ENCODE peak calls at places on chromosomes 1 and 21, in ten cellular contexts. One of them, this sample, is unnamed.

GRCh38 chr1:39955547-39956539 is 898 bp downstream of the MFSD2A start:
- DNase-seq in spleen: no peak
- DNase-seq in upper lobe of left lung: no peak
- DNase-seq in suprapubic skin: peak
- DNase-seq in HCT116: peak
- DNase-seq in prostate gland: no peak
- DNase-seq in transverse colon: peak
- DNase-seq in endothelial cell of umbilical vein: peak
- DNase-seq in stomach: peak
- DNase-seq in breast epithelium: peak
- DNase-seq in this sample: no peak

GRCh38 chr1:184629261-184629660 is 125.4 kb downstream of the EDEM3 start:
- DNase-seq in HCT116: no peak
- DNase-seq in breast epithelium: no peak
- DNase-seq in upper lobe of left lung: no peak
- DNase-seq in spleen: no peak
- DNase-seq in stomach: no peak
- DNase-seq in transverse colon: no peak
- DNase-seq in suprapubic skin: no peak
- DNase-seq in endothelial cell of umbilical vein: no peak
- DNase-seq in prostate gland: no peak
- DNase-seq in this sample: no peak

GRCh38 chr1:116966791-116967190 is 34.8 kb upstream of the CD101 start:
- DNase-seq in suprapubic skin: no peak
- DNase-seq in prostate gland: no peak
- DNase-seq in upper lobe of left lung: no peak
- DNase-seq in breast epithelium: no peak
- DNase-seq in transverse colon: no peak
- DNase-seq in spleen: no peak
- DNase-seq in stomach: no peak
- DNase-seq in endothelial cell of umbilical vein: no peak
- DNase-seq in HCT116: no peak
- DNase-seq in this sample: no peak

GRCh38 chr21:16891821-16892220 is 621.0 kb upstream of the CXADR start:
- DNase-seq in stomach: no peak
- DNase-seq in suprapubic skin: no peak
- DNase-seq in upper lobe of left lung: no peak
- DNase-seq in prostate gland: peak
- DNase-seq in breast epithelium: peak
- DNase-seq in endothelial cell of umbilical vein: peak
- DNase-seq in transverse colon: no peak
- DNase-seq in HCT116: no peak
- DNase-seq in spleen: no peak
- DNase-seq in this sample: no peak

GRCh38 chr1:26094076-26094669 is 17.5 kb upstream of the PDIK1L start:
- DNase-seq in endothelial cell of umbilical vein: no peak
- DNase-seq in HCT116: no peak
- DNase-seq in stomach: no peak
- DNase-seq in breast epithelium: no peak
- DNase-seq in transverse colon: no peak
- DNase-seq in prostate gland: no peak
- DNase-seq in suprapubic skin: no peak
- DNase-seq in spleen: no peak
- DNase-seq in upper lobe of left lung: no peak
- DNase-seq in this sample: no peak

GRCh38 chr1:161364332-161364731 is 3.3 kb downstream of the CFAP126 start:
- DNase-seq in suprapubic skin: no peak
- DNase-seq in breast epithelium: no peak
- DNase-seq in prostate gland: no peak
- DNase-seq in HCT116: no peak
- DNase-seq in upper lobe of left lung: no peak
- DNase-seq in endothelial cell of umbilical vein: no peak
- DNase-seq in spleen: no peak
- DNase-seq in stomach: no peak
- DNase-seq in transverse colon: no peak
- DNase-seq in this sample: no peak

GRCh38 chr1:231264642-231265041 is 23.6 kb downstream of the GNPAT start:
- DNase-seq in endothelial cell of umbilical vein: no peak
- DNase-seq in prostate gland: no peak
- DNase-seq in HCT116: no peak
- DNase-seq in suprapubic skin: no peak
- DNase-seq in transverse colon: no peak
- DNase-seq in breast epithelium: no peak
- DNase-seq in upper lobe of left lung: no peak
- DNase-seq in stomach: no peak
- DNase-seq in spleen: no peak
- DNase-seq in this sample: no peak

GRCh38 chr1:63724375-63724774 is 49.4 kb upstream of the ROR1 start:
- DNase-seq in spleen: no peak
- DNase-seq in suprapubic skin: no peak
- DNase-seq in prostate gland: no peak
- DNase-seq in endothelial cell of umbilical vein: no peak
- DNase-seq in breast epithelium: no peak
- DNase-seq in HCT116: no peak
- DNase-seq in transverse colon: no peak
- DNase-seq in stomach: no peak
- DNase-seq in upper lobe of left lung: no peak
- DNase-seq in this sample: no peak

GRCh38 chr1:213796525-213796924 is 191.2 kb upstream of the PROX1 start:
- DNase-seq in transverse colon: no peak
- DNase-seq in breast epithelium: no peak
- DNase-seq in prostate gland: no peak
- DNase-seq in suprapubic skin: no peak
- DNase-seq in upper lobe of left lung: no peak
- DNase-seq in HCT116: no peak
- DNase-seq in endothelial cell of umbilical vein: no peak
- DNase-seq in stomach: no peak
- DNase-seq in spleen: no peak
- DNase-seq in this sample: no peak

GRCh38 chr1:22930235-22930912 is 42.3 kb downstream of the LACTBL1 start:
- DNase-seq in upper lobe of left lung: peak
- DNase-seq in prostate gland: no peak
- DNase-seq in HCT116: peak
- DNase-seq in transverse colon: peak
- DNase-seq in endothelial cell of umbilical vein: peak
- DNase-seq in suprapubic skin: peak
- DNase-seq in breast epithelium: no peak
- DNase-seq in spleen: peak
- DNase-seq in stomach: no peak
- DNase-seq in this sample: peak

GRCh38 chr1:204286323-204286714 is 72.5 kb upstream of the GOLT1A start:
- DNase-seq in upper lobe of left lung: no peak
- DNase-seq in HCT116: no peak
- DNase-seq in breast epithelium: no peak
- DNase-seq in spleen: no peak
- DNase-seq in endothelial cell of umbilical vein: no peak
- DNase-seq in stomach: no peak
- DNase-seq in transverse colon: no peak
- DNase-seq in prostate gland: no peak
- DNase-seq in suprapubic skin: no peak
- DNase-seq in this sample: no peak

GRCh38 chr21:44778499-44778911 is 23.1 kb downstream of the UBE2G2 start:
- DNase-seq in suprapubic skin: no peak
- DNase-seq in HCT116: peak
- DNase-seq in prostate gland: no peak
- DNase-seq in breast epithelium: no peak
- DNase-seq in spleen: no peak
- DNase-seq in endothelial cell of umbilical vein: no peak
- DNase-seq in upper lobe of left lung: no peak
- DNase-seq in transverse colon: no peak
- DNase-seq in stomach: no peak
- DNase-seq in this sample: no peak

GRCh38 chr1:234978397-234979291 is 150.0 kb downstream of the TOMM20 start:
- DNase-seq in suprapubic skin: peak
- DNase-seq in spleen: peak
- DNase-seq in breast epithelium: no peak
- DNase-seq in endothelial cell of umbilical vein: peak
- DNase-seq in HCT116: peak
- DNase-seq in stomach: peak
- DNase-seq in prostate gland: no peak
- DNase-seq in transverse colon: peak
- DNase-seq in upper lobe of left lung: peak
- DNase-seq in this sample: peak

GRCh38 chr1:160548960-160549664 is 26.1 kb upstream of the SLAMF6 start:
- DNase-seq in spleen: no peak
- DNase-seq in suprapubic skin: no peak
- DNase-seq in prostate gland: no peak
- DNase-seq in HCT116: no peak
- DNase-seq in upper lobe of left lung: no peak
- DNase-seq in transverse colon: no peak
- DNase-seq in stomach: no peak
- DNase-seq in breast epithelium: no peak
- DNase-seq in endothelial cell of umbilical vein: no peak
- DNase-seq in this sample: no peak

GRCh38 chr1:53604291-53604919 is 134.6 kb downstream of the GLIS1 start:
- DNase-seq in suprapubic skin: peak
- DNase-seq in HCT116: no peak
- DNase-seq in breast epithelium: no peak
- DNase-seq in prostate gland: no peak
- DNase-seq in endothelial cell of umbilical vein: no peak
- DNase-seq in transverse colon: no peak
- DNase-seq in spleen: peak
- DNase-seq in stomach: no peak
- DNase-seq in upper lobe of left lung: no peak
- DNase-seq in this sample: no peak

GRCh38 chr1:43143441-43143888 is 28.6 kb downstream of the EBNA1BP2 start:
- DNase-seq in stomach: no peak
- DNase-seq in suprapubic skin: no peak
- DNase-seq in prostate gland: no peak
- DNase-seq in endothelial cell of umbilical vein: peak
- DNase-seq in upper lobe of left lung: no peak
- DNase-seq in HCT116: peak
- DNase-seq in spleen: no peak
- DNase-seq in transverse colon: no peak
- DNase-seq in breast epithelium: no peak
- DNase-seq in this sample: no peak

DNA sequence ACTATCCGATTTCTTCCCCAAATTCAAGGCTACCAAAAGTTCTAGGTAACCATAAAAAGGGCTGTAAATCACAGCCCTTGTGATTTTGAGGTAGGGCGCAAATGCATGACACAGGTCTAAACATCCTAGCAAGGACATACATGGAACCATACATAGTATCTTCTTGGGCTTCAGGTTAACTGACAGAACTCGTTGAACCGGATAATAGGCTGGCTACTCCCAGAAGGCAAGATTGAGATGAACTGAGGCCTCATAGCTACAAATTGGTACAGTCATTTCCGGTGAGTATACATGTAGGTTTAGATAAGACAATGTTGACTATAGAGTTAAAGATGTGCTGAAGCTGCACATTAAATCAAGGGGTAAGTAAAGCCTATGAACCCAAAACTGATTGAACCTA is 27.3 kb upstream of the TP53BP2 start:
- DNase-seq in spleen: no peak
- DNase-seq in stomach: no peak
- DNase-seq in suprapubic skin: no peak
- DNase-seq in breast epithelium: no peak
- DNase-seq in upper lobe of left lung: no peak
- DNase-seq in prostate gland: no peak
- DNase-seq in transverse colon: no peak
- DNase-seq in endothelial cell of umbilical vein: no peak
- DNase-seq in HCT116: no peak
- DNase-seq in this sample: no peak
- TF ChIP-seq POLR2AphosphoS5 in spleen: no peak
- TF ChIP-seq POLR2AphosphoS5 in stomach: no peak
- TF ChIP-seq POLR2AphosphoS5 in suprapubic skin: no peak
- TF ChIP-seq POLR2AphosphoS5 in breast epithelium: no peak
- TF ChIP-seq POLR2AphosphoS5 in upper lobe of left lung: no peak
- TF ChIP-seq POLR2AphosphoS5 in prostate gland: no peak
- TF ChIP-seq POLR2AphosphoS5 in transverse colon: no peak
- TF ChIP-seq POLR2AphosphoS5 in endothelial cell of umbilical vein: no peak
- TF ChIP-seq POLR2AphosphoS5 in HCT116: no peak
- TF ChIP-seq POLR2AphosphoS5 in this sample: no peak

GRCh38 chr1:205756552-205756951 is 6.6 kb upstream of the NUCKS1 start:
- DNase-seq in suprapubic skin: no peak
- DNase-seq in breast epithelium: no peak
- DNase-seq in stomach: no peak
- DNase-seq in endothelial cell of umbilical vein: no peak
- DNase-seq in HCT116: no peak
- DNase-seq in transverse colon: no peak
- DNase-seq in prostate gland: no peak
- DNase-seq in upper lobe of left lung: no peak
- DNase-seq in spleen: no peak
- DNase-seq in this sample: no peak
- TF ChIP-seq POLR2A in suprapubic skin: no peak
- TF ChIP-seq POLR2A in breast epithelium: no peak
- TF ChIP-seq POLR2A in stomach: no peak
- TF ChIP-seq POLR2A in endothelial cell of umbilical vein: no peak
- TF ChIP-seq POLR2A in HCT116: no peak
- TF ChIP-seq POLR2A in transverse colon: no peak
- TF ChIP-seq POLR2A in prostate gland: no peak
- TF ChIP-seq POLR2A in upper lobe of left lung: no peak
- TF ChIP-seq POLR2A in spleen: no peak
- TF ChIP-seq POLR2A in this sample: no peak

DNA sequence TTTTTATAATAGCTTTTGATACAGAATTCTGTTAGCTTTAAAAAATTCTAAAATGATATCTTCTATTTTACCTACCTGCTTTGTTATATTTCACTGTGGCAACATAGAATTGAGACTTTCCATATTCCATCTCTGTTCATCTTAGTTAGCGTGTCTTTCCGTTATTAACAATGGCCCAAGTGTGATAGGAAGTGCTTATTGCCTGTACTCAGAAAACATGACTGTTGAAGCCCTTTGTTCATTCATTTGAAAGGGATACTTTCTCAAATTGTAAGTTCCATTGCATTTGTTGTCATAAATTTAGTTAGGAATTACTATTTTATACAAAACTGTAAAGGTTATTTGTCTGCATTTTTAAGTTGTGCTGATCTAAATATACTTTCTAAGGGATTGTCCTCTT is 73.1 kb downstream of the LAMC1 start:
- DNase-seq in prostate gland: no peak
- DNase-seq in HCT116: no peak
- DNase-seq in suprapubic skin: no peak
- DNase-seq in breast epithelium: no peak
- DNase-seq in stomach: no peak
- DNase-seq in endothelial cell of umbilical vein: no peak
- DNase-seq in spleen: no peak
- DNase-seq in upper lobe of left lung: no peak
- DNase-seq in transverse colon: no peak
- DNase-seq in this sample: no peak
- H3K27ac ChIP-seq in prostate gland: no peak
- H3K27ac ChIP-seq in HCT116: no peak
- H3K27ac ChIP-seq in suprapubic skin: no peak
- H3K27ac ChIP-seq in breast epithelium: no peak
- H3K27ac ChIP-seq in stomach: peak
- H3K27ac ChIP-seq in endothelial cell of umbilical vein: no peak
- H3K27ac ChIP-seq in spleen: no peak
- H3K27ac ChIP-seq in upper lobe of left lung: no peak
- H3K27ac ChIP-seq in transverse colon: peak
- H3K27ac ChIP-seq in this sample: peak

DNA sequence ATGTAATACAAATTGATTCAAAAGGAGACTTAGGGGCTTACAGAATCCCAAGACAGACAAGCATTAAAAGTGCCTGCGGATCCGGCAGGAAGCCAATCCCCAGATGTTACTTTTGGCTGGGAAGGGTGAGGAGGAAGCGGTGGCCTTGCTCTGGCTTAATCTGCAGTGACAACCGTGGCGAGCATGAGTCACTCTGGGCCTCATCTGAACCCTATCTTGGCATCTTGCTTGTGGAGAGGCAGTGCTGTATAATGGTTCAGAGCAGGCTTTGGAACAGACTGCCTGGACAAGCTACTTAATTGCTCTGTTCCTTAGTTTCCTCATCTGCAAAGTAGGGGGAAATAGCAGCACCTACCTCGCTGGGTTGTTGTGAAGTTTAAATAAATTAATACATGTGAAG is 74.1 kb downstream of the XCL2 start:
- DNase-seq in spleen: peak
- DNase-seq in transverse colon: peak
- DNase-seq in stomach: peak
- DNase-seq in suprapubic skin: peak
- DNase-seq in prostate gland: no peak
- DNase-seq in HCT116: peak
- DNase-seq in breast epithelium: peak
- DNase-seq in endothelial cell of umbilical vein: peak
- DNase-seq in upper lobe of left lung: peak
- DNase-seq in this sample: peak
- TF ChIP-seq POLR2AphosphoS5 in spleen: no peak
- TF ChIP-seq POLR2AphosphoS5 in transverse colon: no peak
- TF ChIP-seq POLR2AphosphoS5 in stomach: peak
- TF ChIP-seq POLR2AphosphoS5 in suprapubic skin: no peak
- TF ChIP-seq POLR2AphosphoS5 in prostate gland: no peak
- TF ChIP-seq POLR2AphosphoS5 in HCT116: peak
- TF ChIP-seq POLR2AphosphoS5 in breast epithelium: peak
- TF ChIP-seq POLR2AphosphoS5 in endothelial cell of umbilical vein: no peak
- TF ChIP-seq POLR2AphosphoS5 in upper lobe of left lung: no peak
- TF ChIP-seq POLR2AphosphoS5 in this sample: peak

This sample was measured in sigmoid colon.